ENCODE peak calls at places on chromosomes 5 and 9, in five cellular contexts. M is K562, L is A549, H is stomach, B is ovary. Q is an unnamed sample.

GRCh38 chr9:117720066-117720465 is 15.9 kb downstream of the TLR4 start:
- DNase-seq in H (no peak), L (no peak), B (no peak), M (no peak), Q (no peak)

GRCh38 chr5:93585054-93585751 is 2.2 kb downstream of the NR2F1 start:
- DNase-seq in H (no peak), L (no peak), B (peak; percentile 60), M (no peak), Q (no peak)

GRCh38 chr9:135726138-135726853 is 24.3 kb downstream of the KCNT1 start:
- DNase-seq in H (no peak), M (no peak), B (no peak), L (no peak), Q (no peak)

GRCh38 chr9:128104171-128104618 is 23.3 kb downstream of the PTGES2 start:
- DNase-seq in B (peak; percentile 77), H (peak; percentile 87), M (no peak), L (no peak), Q (no peak)

GRCh38 chr5:152542741-152543140 is 137.7 kb upstream of the NMUR2 start:
- DNase-seq in B (no peak), L (no peak), M (no peak), H (no peak), Q (no peak)

GRCh38 chr9:127572961-127573727 is 38.9 kb upstream of the STXBP1 start:
- DNase-seq in M (no peak), B (no peak), L (no peak), H (no peak), Q (no peak)

GRCh38 chr5:27491746-27492439 is 453.5 kb upstream of the CDH9 start:
- DNase-seq in B (no peak), L (no peak), H (no peak), M (no peak), Q (no peak)

GRCh38 chr9:32468740-32469139 is 57.3 kb downstream of the RIGI start:
- DNase-seq in H (no peak), B (no peak), L (no peak), M (no peak), Q (no peak)

GRCh38 chr9:107210775-107211174 is 72.3 kb upstream of the RAD23B start:
- DNase-seq in B (no peak), H (no peak), M (no peak), L (no peak), Q (no peak)

GRCh38 chr5:136028782-136029742 is at the start of gene TGFBI:
- DNase-seq in M (peak; percentile 6), L (peak; percentile 83), H (peak; percentile 66), B (peak; percentile 64), Q (peak; percentile 57)

DNA sequence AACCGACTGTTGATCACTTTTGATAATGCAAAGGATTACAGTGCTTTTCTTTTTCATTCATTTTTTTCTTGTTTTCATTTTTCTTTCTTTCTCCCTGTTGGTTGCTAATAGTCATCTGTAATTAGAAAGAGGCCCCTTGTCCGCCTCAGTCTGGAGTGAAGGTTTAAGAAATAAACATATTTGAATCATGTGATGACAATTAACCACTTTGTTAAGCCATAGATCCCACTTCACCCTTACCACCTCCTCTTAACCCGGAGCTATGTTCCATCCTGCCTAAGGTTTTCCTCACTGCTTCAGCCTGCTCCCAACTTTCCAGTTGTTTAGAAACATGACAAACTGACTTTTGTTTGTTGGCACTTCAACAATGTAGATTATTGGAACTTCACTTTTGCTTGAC is 37.4 kb upstream of the SSBP2 start:
- DNase-seq in H (no peak), M (no peak), B (no peak), L (no peak), Q (no peak)
- TF ChIP-seq EP300 in H (no peak), M (no peak), B (no peak), L (no peak), Q (no peak)

DNA sequence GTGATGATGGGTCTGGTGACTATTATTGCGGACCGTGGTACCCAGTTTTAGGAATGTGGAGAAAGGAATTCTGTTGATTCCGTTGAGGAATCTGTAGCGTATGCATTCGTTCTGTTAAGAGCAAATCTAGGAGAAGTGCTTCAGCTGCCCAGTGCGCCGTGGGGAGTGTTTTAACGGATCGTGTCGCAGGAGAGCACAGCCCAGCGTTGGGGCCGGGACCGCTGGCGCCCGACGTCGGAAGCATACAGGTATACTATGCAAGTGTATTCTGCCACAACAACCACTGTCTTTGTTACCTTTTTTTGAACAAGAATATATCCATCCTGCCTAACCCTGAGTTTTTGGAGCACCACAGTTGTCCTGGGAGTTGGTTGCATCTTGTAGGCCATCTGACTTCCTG is 42.7 kb downstream of the TENT4A start:
- DNase-seq in H (no peak), B (no peak), L (no peak), M (no peak), Q (no peak)
- H3K4me1 ChIP-seq in H (no peaks in the 10 kb centered on the region), B (peaks cover 6% of the 10 kb centered on the region), L (peaks cover 11% of the 10 kb centered on the region), M (no peaks in the 10 kb centered on the region), Q (no peaks in the 10 kb centered on the region)

GRCh38 chr5:159915913-159916840 is at the start of gene ADRA1B:
- DNase-seq in B (peak; percentile 84), M (peak; percentile 21), H (peak; percentile 73), L (peak; percentile 86), Q (peak; percentile 39)
- H3K4me3 ChIP-seq in B (peak within 1 kb of the TSS; percentile 42), M (no peak within 1 kb of the TSS), H (peak within 1 kb of the TSS; percentile 52), L (peak within 1 kb of the TSS; percentile 63), Q (peak within 1 kb of the TSS; percentile 16)

DNA sequence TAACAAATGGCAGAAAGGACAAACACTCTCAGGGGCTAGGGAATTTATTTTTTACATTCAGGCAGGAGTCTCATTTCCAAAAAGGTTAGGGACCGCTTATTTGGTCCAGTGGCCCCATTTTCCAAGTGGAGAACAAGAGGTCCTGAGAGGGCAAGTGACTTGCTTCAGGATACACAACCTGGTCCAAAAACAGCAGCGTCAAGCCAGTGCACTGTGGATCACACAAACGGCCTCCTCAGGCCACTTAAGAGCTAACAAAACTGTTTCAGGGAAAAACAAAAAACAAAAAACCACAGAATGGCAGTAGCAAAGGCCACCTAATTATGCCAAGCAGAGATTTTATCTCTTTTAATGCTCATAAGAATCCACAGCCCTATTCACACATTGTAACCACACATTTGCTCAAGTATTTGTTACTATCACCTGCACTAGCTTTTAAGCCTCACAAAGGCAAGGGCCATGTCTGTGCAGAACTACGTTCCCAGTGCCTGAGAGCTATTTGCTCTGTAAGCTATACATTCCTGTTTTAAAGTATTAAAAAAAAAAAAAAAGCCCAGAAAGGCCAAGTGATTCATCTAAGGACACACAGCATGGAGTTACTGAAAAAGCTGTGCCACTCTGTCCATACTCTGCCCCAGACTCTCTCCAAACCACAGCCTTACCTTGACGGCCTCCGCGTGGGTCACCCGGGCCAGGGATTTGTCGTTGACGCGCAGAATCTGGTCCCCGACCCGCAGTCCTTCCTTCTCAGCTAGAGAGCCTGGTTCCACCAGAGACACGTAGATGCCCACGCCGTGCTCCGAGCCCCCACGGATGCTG is 1.5 kb downstream of the WHRN start:
- DNase-seq in H (no peak), L (no peak), M (no peak), B (no peak), Q (no peak)
- TF ChIP-seq EP300 in H (no peak), L (no peak), M (no peak), B (no peak), Q (no peak)

GRCh38 chr9:125536184-125537152 is 170.5 kb downstream of the MAPKAP1 start:
- DNase-seq in M (no peak), H (no peak), B (no peak), L (no peak), Q (no peak)

GRCh38 chr9:125538092-125538473 is 168.9 kb downstream of the MAPKAP1 start:
- DNase-seq in M (peak; percentile 45), B (no peak), L (peak; percentile 78), H (peak; percentile 74), Q (no peak)

GRCh38 chr9:125540497-125540896 is 166.5 kb downstream of the MAPKAP1 start:
- DNase-seq in L (no peak), M (no peak), B (no peak), H (no peak), Q (no peak)

GRCh38 chr9:125534934-125535701 is 171.9 kb downstream of the MAPKAP1 start:
- DNase-seq in H (no peak), B (no peak), M (peak; percentile 11), L (no peak), Q (no peak)

GRCh38 chr9:125537442-125538091 is 169.4 kb downstream of the MAPKAP1 start:
- DNase-seq in B (no peak), H (no peak), M (no peak), L (peak; percentile 34), Q (no peak)
- H3K4me1 ChIP-seq in B (peaks cover 16% of the 10 kb centered on the region), H (peaks cover 72% of the 10 kb centered on the region), M (peaks cover 17% of the 10 kb centered on the region), L (peaks cover 74% of the 10 kb centered on the region), Q (no peaks in the 10 kb centered on the region)

DNA sequence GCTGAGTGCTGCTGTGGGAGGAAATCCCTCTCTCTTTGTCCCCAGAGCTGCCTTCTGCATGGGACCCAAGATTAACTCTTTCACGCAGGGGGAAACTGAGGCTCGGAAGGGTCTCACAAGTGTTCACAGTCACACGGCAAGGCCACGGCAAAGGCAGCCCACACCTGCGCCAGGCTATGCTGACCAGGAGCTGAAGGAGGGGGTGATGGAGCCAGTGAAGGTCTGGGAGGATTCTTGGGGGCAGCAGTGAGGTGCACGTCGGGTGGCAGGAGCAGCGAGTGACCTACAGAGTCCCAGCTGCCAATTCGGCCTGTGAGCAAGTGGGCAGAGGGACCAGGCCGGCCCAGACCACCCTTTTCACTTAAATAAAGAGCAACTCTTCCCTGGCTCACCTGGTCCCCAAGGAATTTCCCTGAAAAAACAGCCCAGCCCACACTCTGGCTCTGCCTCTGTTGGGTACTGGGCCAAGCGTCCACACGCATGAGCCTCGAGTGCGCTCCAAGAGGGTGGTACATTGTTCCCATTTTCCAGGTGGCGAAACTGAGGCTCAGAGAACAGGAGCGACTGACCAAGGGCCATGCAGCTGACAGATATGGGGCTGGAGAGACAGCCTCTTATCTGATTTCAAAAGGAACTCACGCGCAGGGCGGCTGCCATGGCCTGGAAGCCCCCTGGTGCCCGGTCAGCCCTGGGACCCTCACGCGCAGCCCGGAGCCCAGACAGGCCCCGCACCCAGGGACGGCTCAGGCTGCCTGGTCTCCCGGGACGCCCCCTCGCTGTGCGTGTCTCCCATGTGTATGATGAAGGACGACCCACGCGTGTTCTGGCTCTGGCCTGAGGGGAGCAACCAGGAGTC is 28.2 kb downstream of the SARDH start:
- DNase-seq in L (no peak), H (no peak), M (no peak), B (peak; percentile 17), Q (no peak)
- H3K4me3 ChIP-seq in L (no peak overlapping the region), H (no peak overlapping the region), M (no peak overlapping the region), B (no peak overlapping the region), Q (no peak overlapping the region)